ENCODE peak calls at places on chromosomes 1 and 21, in six cellular contexts. E is A549, V is GM12878, U is K562, N is NB4, B is endothelial cell of umbilical vein. I is an unnamed sample.

GRCh38 chr21:33076600-33077329 is 6.8 kb downstream of the OLIG1 start:
- DNase-seq in N (no peak), V (no peak), E (no peak), B (no peak), U (no peak), I (no peak)

GRCh38 chr1:160135051-160135592 is 16.3 kb upstream of the ATP1A4 start:
- DNase-seq in V (no peak), N (no peak), U (no peak), E (no peak), B (no peak), I (no peak)

GRCh38 chr1:66770694-66771093 is 18.4 kb downstream of the DYNLT5 start:
- DNase-seq in B (no peak), E (no peak), N (no peak), U (no peak), V (no peak), I (no peak)

GRCh38 chr1:223771814-223772770 is 59.8 kb downstream of the CAPN2 start:
- DNase-seq in V (no peak), N (peak; percentile 28), B (peak; percentile 95), E (peak; percentile 75), U (peak; percentile 98), I (no peak)

GRCh38 chr1:218464871-218465270 is 119.7 kb downstream of the TGFB2 start:
- DNase-seq in B (no peak), V (no peak), U (no peak), N (no peak), E (no peak), I (no peak)

GRCh38 chr1:38915352-38915948 is 26.2 kb downstream of the RHBDL2 start:
- DNase-seq in N (no peak), B (no peak), E (no peak), U (peak; percentile 90), V (no peak), I (no peak)

GRCh38 chr1:224213438-224214119 is 30.5 kb downstream of the DEGS1 start:
- DNase-seq in N (peak; percentile 23), U (peak; percentile 52), E (no peak), V (no peak), B (no peak), I (no peak)

GRCh38 chr1:108505766-108506075 is 54.2 kb upstream of the EEIG2 start:
- DNase-seq in U (no peak), V (no peak), B (no peak), N (peak; percentile 84), E (no peak), I (no peak)

GRCh38 chr1:218529691-218530310 is 184.7 kb downstream of the TGFB2 start:
- DNase-seq in V (no peak), B (no peak), N (no peak), E (no peak), U (no peak), I (no peak)

GRCh38 chr1:199123615-199124014 is 484.8 kb downstream of the PTPRC start:
- DNase-seq in B (no peak), U (no peak), E (no peak), N (peak; percentile 89), V (no peak), I (no peak)

GRCh38 chr1:37859507-37860345 is at the start of gene MTF1:
- DNase-seq in B (peak; percentile 97), U (peak; percentile 99), V (peak; percentile 84), E (peak; percentile 93), N (peak; percentile 98), I (peak; percentile 95)

GRCh38 chr1:174659823-174660222 is 212.1 kb downstream of the GPR52 start:
- DNase-seq in E (no peak), N (no peak), B (peak; percentile 47), U (no peak), V (no peak), I (peak; percentile 4)

GRCh38 chr1:46809071-46809470 is 10.2 kb downstream of the CYP4B1 start:
- DNase-seq in N (no peak), B (no peak), U (no peak), E (no peak), V (no peak), I (no peak)

GRCh38 chr1:107776898-107777663 is 187.9 kb downstream of the VAV3 start:
- DNase-seq in V (peak; percentile 64), E (no peak), U (no peak), N (no peak), B (no peak), I (no peak)

GRCh38 chr1:169486281-169486904 is 649 bp upstream of the SLC19A2 start:
- DNase-seq in U (peak; percentile 38), B (no peak), E (no peak), N (peak; percentile 11), V (no peak), I (no peak)

GRCh38 chr1:158149175-158149574 is 31.5 kb upstream of the CD1D start:
- DNase-seq in B (no peak), V (no peak), E (no peak), N (no peak), U (no peak), I (no peak)

GRCh38 chr1:9251501-9251900 is 16.9 kb downstream of the H6PD start:
- DNase-seq in E (no peak), U (no peak), V (no peak), B (no peak), N (no peak), I (no peak)

GRCh38 chr1:78080767-78081166 is 35.0 kb downstream of the GIPC2 start:
- DNase-seq in N (no peak), B (peak; percentile 21), E (no peak), U (no peak), V (no peak), I (no peak)

GRCh38 chr1:114024049-114024448 is 44.8 kb downstream of the OLFML3 start:
- DNase-seq in U (no peak), E (no peak), B (no peak), V (no peak), N (no peak), I (no peak)

GRCh38 chr1:58782308-58783089 is 1.3 kb downstream of the JUN start:
- DNase-seq in V (no peak), B (peak; percentile 43), E (peak; percentile 39), N (peak; percentile 87), U (peak; percentile 72), I (no peak)

GRCh38 chr21:29506947-29507346 is 208.2 kb downstream of the BACH1 start:
- DNase-seq in N (no peak), B (no peak), V (no peak), E (no peak), U (no peak), I (no peak)

GRCh38 chr1:183363967-183364366 is 54.2 kb downstream of the NMNAT2 start:
- DNase-seq in V (no peak), B (no peak), E (no peak), U (no peak), N (peak; percentile 17), I (no peak)

DNA sequence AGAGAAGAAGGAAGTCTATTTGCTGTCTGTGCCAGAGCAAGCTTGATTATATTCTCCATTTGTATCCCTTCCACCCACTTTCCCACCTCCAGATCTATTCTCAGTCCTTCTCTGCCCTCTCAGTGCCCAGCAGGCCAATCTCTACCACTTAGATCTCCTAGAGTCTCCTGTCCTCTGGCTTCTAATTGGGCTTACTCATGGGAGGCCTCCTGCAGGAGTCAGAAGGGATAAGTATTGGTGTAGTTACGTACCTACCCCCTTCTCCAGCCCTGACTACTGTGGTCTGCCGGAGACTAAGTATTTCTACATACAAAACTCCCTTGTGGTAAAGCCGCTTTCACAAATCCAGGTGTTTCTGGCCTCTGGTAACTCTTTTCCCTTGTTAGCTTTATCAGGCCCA is 221.2 kb downstream of the PTGER3 start:
- DNase-seq in V (no peak), U (no peak), N (no peak), E (no peak), B (no peak), I (no peak)
- TF ChIP-seq MYC in V (no peak), U (no peak), N (no peak), E (no peak), B (no peak), I (no peak)

GRCh38 chr1:44596511-44596910 is 77.8 kb downstream of the TMEM53 start:
- DNase-seq in E (no peak), B (no peak), U (no peak), N (no peak), V (no peak), I (no peak)
- TF ChIP-seq MYC in E (no peak), B (no peak), U (no peak), N (no peak), V (no peak), I (no peak)

GRCh38 chr1:5580926-5581325 is 411.3 kb downstream of the NPHP4 start:
- DNase-seq in B (no peak), V (no peak), E (no peak), U (no peak), N (no peak), I (no peak)
- TF ChIP-seq MYC in B (no peak), V (no peak), E (no peak), U (no peak), N (no peak), I (no peak)

GRCh38 chr1:27351541-27352107 is 9.8 kb downstream of the SYTL1 start:
- DNase-seq in B (no peak), V (no peak), N (no peak), E (no peak), U (peak; percentile 43), I (no peak)

GRCh38 chr1:27346991-27347627 is 5.3 kb downstream of the SYTL1 start:
- DNase-seq in E (no peak), V (no peak), B (no peak), U (peak; percentile 54), N (no peak), I (no peak)

GRCh38 chr1:27350673-27351540 is 9.1 kb downstream of the SYTL1 start:
- DNase-seq in V (no peak), U (peak; percentile 88), E (no peak), N (no peak), B (no peak), I (peak; percentile 66)

GRCh38 chr1:27349784-27350672 is 8.2 kb downstream of the SYTL1 start:
- DNase-seq in N (no peak), V (no peak), U (no peak), E (peak; percentile 80), B (peak; percentile 69), I (no peak)

DNA sequence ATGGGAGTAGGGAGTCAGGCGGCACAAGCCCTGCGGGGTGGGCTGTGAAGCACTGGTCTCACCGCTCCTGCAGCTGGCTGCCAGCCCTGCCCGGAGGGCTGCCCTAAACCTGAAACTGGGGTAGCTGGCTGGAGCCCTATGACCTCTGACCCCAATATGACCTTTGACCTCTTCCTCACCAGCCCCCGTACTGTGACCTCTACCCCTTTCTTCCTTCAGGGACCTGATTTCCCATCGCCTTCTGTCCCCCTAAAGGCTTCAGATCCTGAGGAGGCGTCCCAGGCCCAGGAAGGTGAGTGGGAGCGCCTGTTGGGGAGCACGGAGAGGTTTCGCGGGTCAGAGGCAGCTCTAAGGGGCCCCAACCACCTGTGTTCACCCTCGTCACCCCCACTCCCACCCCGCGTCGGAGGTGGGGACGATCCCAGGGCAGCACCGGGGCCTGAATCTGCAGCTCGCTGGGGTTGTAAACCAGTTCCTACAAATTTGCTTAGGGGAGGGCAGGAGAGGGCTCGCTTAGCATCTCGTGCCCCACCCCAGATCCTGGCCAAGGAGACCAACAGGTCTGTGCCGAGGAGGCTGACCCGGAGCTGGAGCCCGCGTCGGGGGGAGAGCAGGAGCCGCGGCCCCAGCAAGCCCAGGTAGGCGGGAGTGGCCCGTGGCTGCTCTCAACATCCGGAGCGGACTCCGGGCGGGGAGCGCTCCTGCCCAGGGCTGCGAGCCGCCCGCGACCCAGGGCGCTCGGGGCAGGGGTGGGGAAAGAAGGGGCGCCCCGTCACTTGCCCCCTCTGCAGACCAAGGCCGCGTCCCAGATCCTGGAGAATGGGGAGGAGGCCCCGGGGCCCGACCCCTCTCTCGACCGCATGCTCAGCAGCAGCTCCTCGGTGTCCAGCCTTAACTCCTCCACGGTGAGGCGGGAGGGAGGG is 7.3 kb downstream of the SYTL1 start:
- DNase-seq in V (no peak), U (peak; percentile 63), E (peak; percentile 48), B (no peak), N (no peak), I (no peak)
- TF ChIP-seq MYC in V (no peak), U (no peak), E (no peak), B (no peak), N (no peak), I (no peak)